ENCODE peak calls at places on chromosomes 11 and 22, in nine cellular contexts. B, M, P, F, J, N, H, G and X are unnamed samples.

GRCh38 chr11:104609766-104610165 is 288.5 kb downstream of the CASP12 start:
- DNase-seq in H (no peak), P (no peak), J (no peak), B (no peak), G (no peak), N (no peak), M (no peak), F (no peak), X (no peak)

GRCh38 chr11:47507016-47507631 is 45.8 kb downstream of the CELF1 start:
- DNase-seq in N (no peak), G (no peak), B (no peak), M (no peak), H (no peak), F (no peak), P (no peak), J (no peak), X (no peak)

GRCh38 chr11:112293614-112294013 is 33.0 kb upstream of the PLET1 start:
- DNase-seq in M (no peak), H (peak; percentile 31), B (no peak), J (no peak), P (no peak), F (no peak), N (no peak), G (no peak), X (no peak)

GRCh38 chr11:114606003-114606801 is 10.6 kb upstream of the NXPE4 start:
- DNase-seq in N (no peak), F (no peak), H (no peak), B (no peak), J (no peak), G (no peak), P (peak; percentile 3), M (no peak), X (no peak)

GRCh38 chr11:92893276-92893675 is 76.2 kb upstream of the MTNR1B start:
- DNase-seq in F (no peak), G (no peak), B (no peak), N (no peak), P (no peak), H (no peak), M (no peak), J (no peak), X (no peak)

GRCh38 chr11:126989942-126990715 is 10.4 kb downstream of the KIRREL3 start:
- DNase-seq in M (peak; percentile 70), G (peak; percentile 18), F (peak; percentile 67), H (peak; percentile 62), J (peak; percentile 85), P (peak; percentile 77), N (peak; percentile 60), B (peak; percentile 46), X (peak; percentile 68)

GRCh38 chr11:13883589-13883988 is 78.9 kb upstream of the SPON1 start:
- DNase-seq in F (no peak), J (no peak), N (no peak), G (no peak), B (no peak), H (no peak), P (no peak), M (no peak), X (no peak)

GRCh38 chr22:32444068-32444467 is 20.2 kb downstream of the BPIFC start:
- DNase-seq in H (no peak), P (no peak), N (no peak), J (no peak), F (no peak), G (peak; percentile 34), B (no peak), M (no peak), X (no peak)

GRCh38 chr11:96204366-96204659 is 138.7 kb downstream of the MAML2 start:
- DNase-seq in F (no peak), B (no peak), G (no peak), H (no peak), P (no peak), M (no peak), N (no peak), J (no peak), X (no peak)

GRCh38 chr11:65251476-65251875 is 10.3 kb upstream of the POLA2 start:
- DNase-seq in H (no peak), J (no peak), F (no peak), M (no peak), G (no peak), B (no peak), N (no peak), P (peak; percentile 11), X (no peak)

GRCh38 chr22:30865656-30866055 is 102.9 kb downstream of the MORC2 start:
- DNase-seq in G (no peak), J (no peak), F (no peak), B (no peak), H (no peak), M (peak; percentile 50), P (no peak), N (no peak), X (no peak)

GRCh38 chr22:38901111-38901641 is 29.2 kb upstream of the CBX6 start:
- DNase-seq in J (no peak), M (no peak), P (no peak), B (no peak), H (no peak), F (no peak), G (no peak), N (no peak), X (no peak)

GRCh38 chr11:9677951-9678350 is 14.1 kb downstream of the SWAP70 start:
- DNase-seq in P (no peak), M (no peak), B (no peak), G (no peak), N (no peak), H (no peak), J (no peak), F (no peak), X (no peak)

GRCh38 chr11:9678576-9678975 is 14.7 kb downstream of the SWAP70 start:
- DNase-seq in B (no peak), P (no peak), G (no peak), N (no peak), M (no peak), H (no peak), F (no peak), J (no peak), X (no peak)

GRCh38 chr11:9680028-9680427 is 16.2 kb downstream of the SWAP70 start:
- DNase-seq in B (no peak), M (no peak), J (no peak), F (no peak), H (no peak), G (no peak), N (no peak), P (no peak), X (no peak)

GRCh38 chr11:9681583-9682372 is 17.9 kb downstream of the SWAP70 start:
- DNase-seq in P (no peak), B (no peak), N (no peak), F (no peak), H (no peak), M (no peak), G (no peak), J (no peak), X (no peak)
- H3K4me3 ChIP-seq in P (no peak overlapping the region), B (no peak overlapping the region), N (no peak overlapping the region), F (no peak overlapping the region), H (no peak overlapping the region), M (no peak overlapping the region), G (no peak overlapping the region), J (no peak overlapping the region), X (no peak overlapping the region)

DNA sequence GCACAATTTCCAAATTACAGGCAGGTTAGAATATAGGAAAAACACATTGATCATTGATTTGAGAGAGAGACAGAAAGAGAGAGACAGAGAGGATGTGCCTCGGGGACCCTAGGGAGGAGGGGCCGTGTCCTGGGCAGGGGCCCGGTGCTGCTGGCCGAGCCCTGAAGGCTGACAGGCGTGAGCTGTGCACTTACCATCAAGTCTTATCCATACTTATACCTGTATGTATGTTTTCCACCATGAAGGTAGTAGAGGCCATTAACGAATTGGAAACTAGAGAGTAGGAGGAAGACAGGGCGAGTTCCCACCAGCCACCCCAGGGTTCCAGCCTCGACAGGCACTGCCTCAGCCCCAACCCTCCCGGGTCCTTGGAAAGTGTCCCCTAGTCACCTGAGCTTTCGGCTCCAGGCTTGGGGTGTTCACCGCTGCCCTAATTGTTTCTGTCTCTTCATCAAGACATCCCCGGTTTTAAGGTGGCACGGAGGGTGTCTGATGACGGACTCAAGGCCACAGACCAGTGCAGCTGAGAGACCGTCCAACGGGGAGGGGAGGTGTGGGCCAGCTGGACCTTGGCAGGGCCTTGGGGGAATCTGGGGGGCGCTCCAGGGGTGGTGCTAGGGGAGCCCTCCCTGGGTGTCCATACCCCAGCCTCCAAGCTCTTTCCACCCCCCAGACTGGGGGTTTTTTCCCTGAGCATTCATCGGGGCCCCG is 431.3 kb downstream of the TBC1D22A start:
- DNase-seq in M (peak; percentile 62), P (no peak), B (no peak), J (peak; percentile 61), F (peak; percentile 16), N (no peak), H (no peak), G (no peak), X (no peak)
- H3K9me3 ChIP-seq in M (no peaks in the 10 kb centered on the region), P (no peaks in the 10 kb centered on the region), B (no peaks in the 10 kb centered on the region), J (no peaks in the 10 kb centered on the region), F (no peaks in the 10 kb centered on the region), N (no peaks in the 10 kb centered on the region), H (no peaks in the 10 kb centered on the region), G (no peaks in the 10 kb centered on the region), X (no peaks in the 10 kb centered on the region)

DNA sequence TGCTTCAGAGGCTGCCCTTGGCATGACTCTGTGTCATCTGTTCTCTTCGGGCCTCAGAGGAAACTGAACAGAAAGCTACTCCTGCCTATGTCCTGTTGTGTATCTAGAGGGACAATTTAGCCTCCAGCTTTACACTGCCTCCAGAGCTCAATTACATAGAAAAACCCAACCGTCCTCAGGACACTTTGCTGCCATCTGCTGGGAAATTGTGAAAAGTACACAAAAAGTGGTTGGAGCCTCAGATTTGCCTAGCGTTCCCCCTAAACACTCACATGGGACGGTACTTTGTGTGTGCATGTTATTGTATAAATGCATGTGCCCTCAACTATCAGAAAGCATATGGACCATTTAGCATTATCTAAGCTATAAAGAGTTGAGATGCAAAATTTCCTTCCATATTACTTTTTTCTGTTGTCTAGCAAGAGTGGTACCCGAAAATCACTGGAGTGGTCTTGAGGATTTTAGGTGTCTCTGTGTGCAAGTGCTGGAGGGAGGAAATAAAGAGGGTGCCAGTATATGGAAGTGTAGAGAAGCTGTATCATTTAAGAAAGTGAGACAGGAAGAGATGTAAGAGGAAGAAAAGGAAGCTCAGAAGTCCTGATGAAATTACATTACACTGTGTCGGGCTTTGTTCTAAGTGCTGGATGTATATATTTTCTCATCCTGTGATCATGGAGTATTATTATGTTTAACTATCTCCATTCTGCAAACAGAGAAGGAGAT is 8.7 kb upstream of the MS4A4E start:
- DNase-seq in P (no peak), G (peak; percentile 24), J (no peak), F (no peak), H (no peak), B (no peak), M (no peak), N (no peak), X (no peak)
- TF ChIP-seq CTCF in P (no peak), G (peak; percentile 60), J (no peak), F (peak; percentile 42), H (peak; percentile 57), B (peak; percentile 41), M (peak; percentile 25), N (peak; percentile 47), X (peak; percentile 57)

DNA sequence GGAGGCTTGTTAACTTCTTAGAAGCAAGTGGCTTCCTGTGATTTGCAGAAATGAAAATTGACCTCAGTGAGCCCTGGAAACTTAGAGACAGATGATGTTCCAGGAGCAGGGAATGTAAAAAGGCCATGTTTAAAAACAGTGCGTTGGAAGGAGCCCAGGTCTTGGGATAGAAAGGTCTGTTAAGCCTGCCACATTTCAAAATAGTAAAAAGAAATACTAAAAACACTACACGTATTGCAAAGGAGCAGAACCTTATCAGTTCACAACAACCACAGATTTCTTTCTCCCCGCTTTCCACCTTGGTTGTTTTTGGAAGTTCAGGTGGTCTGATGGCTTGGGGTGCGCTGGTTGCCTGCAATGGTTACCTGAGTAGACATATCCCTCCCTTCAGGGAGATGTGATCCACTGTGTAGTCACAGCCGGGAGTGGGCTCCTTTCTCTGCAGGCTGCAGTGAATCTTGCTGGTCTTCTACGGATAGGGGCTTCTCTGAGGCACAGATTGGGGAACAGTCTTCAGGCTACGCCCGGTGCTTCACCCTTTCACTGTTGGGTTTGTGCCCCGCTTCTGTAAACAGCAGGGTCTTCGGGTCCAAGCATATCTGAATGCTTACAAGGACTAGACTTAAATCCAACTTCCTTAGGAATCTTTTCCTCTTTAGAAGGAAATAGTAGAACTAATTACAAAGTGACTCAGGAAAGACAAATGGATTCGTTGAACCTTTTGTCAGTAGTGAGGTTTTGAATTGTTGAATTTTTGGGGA is 1.9 kb downstream of the TEAD1 start:
- DNase-seq in H (no peak), P (peak; percentile 63), M (no peak), N (no peak), G (no peak), B (no peak), J (no peak), F (peak; percentile 49), X (peak; percentile 44)
- H3K4me3 ChIP-seq in H (peak overlapping the region; percentile 84), P (peak overlapping the region; percentile 66), M (peak overlapping the region; percentile 70), N (peak overlapping the region; percentile 83), G (peak overlapping the region; percentile 68), B (peak overlapping the region; percentile 68), J (peak overlapping the region; percentile 53), F (peak overlapping the region; percentile 51), X (peak overlapping the region; percentile 52)